ENCODE peak calls at places on chromosomes 3 and 15, in four cellular contexts. I is activated CD4-positive, alpha-beta memory T cell treated with anti-CD3 and anti-CD28 coated beads, Interleukin-2, amount 10 ng/mL, durations not matched to agents 7 days and 5 days; Q is D341Med; P is glomerular endothelial cell. V is an unnamed sample.

GRCh38 chr3:111812680-111813079 is 46.4 kb upstream of the PHLDB2 start:
- DNase-seq in I (no peak), Q (no peak), P (no peak), V (no peak)

GRCh38 chr3:38133557-38134405 is 3.1 kb downstream of the ACAA1 start:
- DNase-seq in I (no peak), Q (no peak), P (no peak), V (no peak)

GRCh38 chr15:35557544-35557943 is 11.6 kb upstream of the DPH6 start:
- DNase-seq in I (no peak), Q (no peak), P (no peak), V (no peak)

GRCh38 chr3:10015476-10015904 is 10.7 kb upstream of the FANCD2 start:
- DNase-seq in I (no peak), Q (no peak), P (peak), V (no peak)

GRCh38 chr3:111690242-111690641 is 95.1 kb upstream of the ZBED2 start:
- DNase-seq in I (peak), Q (no peak), P (no peak), V (no peak)

GRCh38 chr15:100115066-100115710 is 226.6 kb downstream of the ADAMTS17 start:
- DNase-seq in I (no peak), Q (no peak), P (no peak), V (no peak)

GRCh38 chr3:112377418-112378071 is 44.6 kb downstream of the CD200 start:
- DNase-seq in I (no peak), Q (no peak), P (no peak), V (no peak)

GRCh38 chr3:122577409-122578028 is at the start of gene PARP15:
- DNase-seq in I (peak), Q (no peak), P (no peak), V (no peak)

GRCh38 chr3:141246224-141246957 is 14.8 kb downstream of the PXYLP1 start:
- DNase-seq in I (no peak), Q (peak), P (no peak), V (no peak)

GRCh38 chr15:71440479-71441071 is 325.3 kb downstream of the THSD4 start:
- DNase-seq in I (no peak), Q (no peak), P (no peak), V (peak)

GRCh38 chr3:127634653-127635052 is 5.7 kb downstream of the PODXL2 start:
- DNase-seq in I (no peak), Q (no peak), P (no peak), V (no peak)

GRCh38 chr3:157786618-157787017 is 283.4 kb upstream of the VEPH1 start:
- DNase-seq in I (no peak), Q (no peak), P (no peak), V (no peak)

GRCh38 chr3:107132674-107133073 is 244.6 kb upstream of the CCDC54 start:
- DNase-seq in I (no peak), Q (no peak), P (no peak), V (no peak)

GRCh38 chr3:140736863-140737460 is 59.1 kb downstream of the TRIM42 start:
- DNase-seq in I (no peak), Q (peak), P (no peak), V (peak)

GRCh38 chr3:43770426-43771103 is 79.8 kb downstream of the ABHD5 start:
- DNase-seq in I (peak), Q (no peak), P (no peak), V (peak)

GRCh38 chr15:92677998-92678397 is 22.4 kb upstream of the FAM174B start:
- DNase-seq in I (no peak), Q (no peak), P (no peak), V (peak)

GRCh38 chr3:177446160-177446559 is 248.9 kb upstream of the TBL1XR1 start:
- DNase-seq in I (no peak), Q (no peak), P (no peak), V (no peak)

GRCh38 chr3:106611841-106612240 is 743.0 kb upstream of the CBLB start:
- DNase-seq in I (no peak), Q (no peak), P (no peak), V (peak)

GRCh38 chr3:47752716-47753115 is 29.0 kb downstream of the SMARCC1 start:
- DNase-seq in I (no peak), Q (no peak), P (no peak), V (no peak)

GRCh38 chr3:77815467-77815866 is 775.6 kb downstream of the ROBO2 start:
- DNase-seq in I (no peak), Q (peak), P (no peak), V (peak)

GRCh38 chr15:62928242-62928995 is 114.1 kb upstream of the TPM1 start:
- DNase-seq in I (no peak), Q (no peak), P (no peak), V (no peak)

GRCh38 chr3:127480196-127480933 is 110.2 kb downstream of the TPRA1 start:
- DNase-seq in I (no peak), Q (no peak), P (no peak), V (no peak)

GRCh38 chr15:65383991-65384390 is 6.2 kb upstream of the IGDCC3 start:
- DNase-seq in I (no peak), Q (no peak), P (no peak), V (no peak)

GRCh38 chr15:92247649-92248242 is 145.9 kb upstream of the ST8SIA2 start:
- DNase-seq in I (no peak), Q (no peak), P (no peak), V (no peak)